ENCODE peak calls at places on chromosome 3, in six cellular contexts. One of them, this sample, is unnamed.

GRCh38 chr3:6492306-6492705 is 368.6 kb upstream of the GRM7 start:
- DNase-seq in sigmoid colon: no peak
- DNase-seq in mammary epithelial cell: no peak
- DNase-seq in GM12865: no peak
- DNase-seq in heart right ventricle: no peak
- DNase-seq in GM23338: no peak
- DNase-seq in this sample: no peak

GRCh38 chr3:117526485-117527079 is 817.0 kb downstream of the TUSC7 start:
- DNase-seq in sigmoid colon: no peak
- DNase-seq in heart right ventricle: no peak
- DNase-seq in GM12865: peak
- DNase-seq in GM23338: peak
- DNase-seq in mammary epithelial cell: peak
- DNase-seq in this sample: peak

GRCh38 chr3:51938780-51939425 is 2.8 kb downstream of the RRP9 start:
- DNase-seq in GM23338: no peak
- DNase-seq in mammary epithelial cell: no peak
- DNase-seq in sigmoid colon: peak
- DNase-seq in heart right ventricle: no peak
- DNase-seq in GM12865: no peak
- DNase-seq in this sample: no peak

GRCh38 chr3:25558106-25558505 is 106.6 kb downstream of the TOP2B start:
- DNase-seq in sigmoid colon: no peak
- DNase-seq in GM12865: no peak
- DNase-seq in heart right ventricle: no peak
- DNase-seq in GM23338: no peak
- DNase-seq in mammary epithelial cell: no peak
- DNase-seq in this sample: no peak

GRCh38 chr3:194296448-194296831 is 54.7 kb downstream of the CPN2 start:
- DNase-seq in mammary epithelial cell: peak
- DNase-seq in sigmoid colon: peak
- DNase-seq in heart right ventricle: no peak
- DNase-seq in GM12865: no peak
- DNase-seq in GM23338: peak
- DNase-seq in this sample: no peak

GRCh38 chr3:126544596-126545281 is 14.0 kb downstream of the C3orf22 start:
- DNase-seq in GM12865: no peak
- DNase-seq in mammary epithelial cell: no peak
- DNase-seq in sigmoid colon: peak
- DNase-seq in GM23338: no peak
- DNase-seq in heart right ventricle: no peak
- DNase-seq in this sample: no peak

GRCh38 chr3:109257269-109257668 is 59.0 kb downstream of the DPPA2 start:
- DNase-seq in sigmoid colon: no peak
- DNase-seq in GM23338: no peak
- DNase-seq in GM12865: no peak
- DNase-seq in heart right ventricle: no peak
- DNase-seq in mammary epithelial cell: no peak
- DNase-seq in this sample: no peak

GRCh38 chr3:114707225-114707860 is 413.5 kb downstream of the TIGIT start:
- DNase-seq in GM12865: no peak
- DNase-seq in mammary epithelial cell: peak
- DNase-seq in sigmoid colon: no peak
- DNase-seq in heart right ventricle: no peak
- DNase-seq in GM23338: no peak
- DNase-seq in this sample: no peak

DNA sequence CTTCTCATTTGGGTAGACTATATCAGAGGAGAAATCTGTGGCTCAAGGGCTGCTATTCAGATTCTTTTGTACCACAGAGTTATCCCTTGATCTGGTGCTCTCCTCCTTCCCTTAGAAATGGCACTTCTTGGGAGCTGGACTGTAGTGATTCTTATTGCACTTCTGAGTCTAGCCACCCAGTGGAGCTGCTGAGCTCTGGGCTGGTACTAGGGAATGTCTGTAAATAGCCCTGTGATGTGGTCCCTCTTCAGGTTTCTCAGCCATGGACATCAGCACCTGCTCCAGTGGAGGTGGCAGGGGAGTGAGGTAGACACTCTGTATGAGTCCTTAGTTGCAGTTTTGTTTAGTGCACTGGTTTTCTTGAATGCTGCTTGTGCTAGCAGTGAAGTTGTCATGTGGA is 1292.6 kb downstream of the SI start:
- DNase-seq in heart right ventricle: no peak
- DNase-seq in GM12865: no peak
- DNase-seq in GM23338: peak
- DNase-seq in mammary epithelial cell: no peak
- DNase-seq in sigmoid colon: no peak
- DNase-seq in this sample: no peak
- TF ChIP-seq CTCF in heart right ventricle: no peak
- TF ChIP-seq CTCF in GM12865: peak
- TF ChIP-seq CTCF in GM23338: peak
- TF ChIP-seq CTCF in mammary epithelial cell: peak
- TF ChIP-seq CTCF in sigmoid colon: no peak
- TF ChIP-seq CTCF in this sample: no peak

DNA sequence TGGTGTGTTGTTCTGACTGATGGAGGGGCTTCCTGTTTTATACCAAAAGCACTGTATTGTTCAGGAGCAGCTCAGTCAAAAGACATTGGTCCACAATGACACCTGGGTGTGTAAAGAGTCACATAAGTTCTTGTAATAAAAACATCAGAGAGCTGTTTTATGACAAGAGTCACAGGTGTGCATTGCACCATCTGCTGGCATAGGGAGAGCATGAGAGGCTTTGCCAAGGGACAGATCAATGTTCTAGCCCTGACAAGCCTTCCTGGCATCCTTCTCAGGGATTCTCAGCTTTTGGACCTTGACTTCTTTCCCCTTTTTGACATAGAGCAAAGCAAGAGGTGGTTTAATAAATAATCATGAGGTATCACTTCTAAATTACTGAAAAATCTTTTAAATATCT is 20.5 kb downstream of the ARPP21 start:
- DNase-seq in GM12865: peak
- DNase-seq in GM23338: peak
- DNase-seq in heart right ventricle: no peak
- DNase-seq in mammary epithelial cell: peak
- DNase-seq in sigmoid colon: no peak
- DNase-seq in this sample: peak
- TF ChIP-seq CTCF in GM12865: peak
- TF ChIP-seq CTCF in GM23338: peak
- TF ChIP-seq CTCF in heart right ventricle: no peak
- TF ChIP-seq CTCF in mammary epithelial cell: peak
- TF ChIP-seq CTCF in sigmoid colon: no peak
- TF ChIP-seq CTCF in this sample: no peak

GRCh38 chr3:27279153-27279552 is 90.0 kb downstream of the NEK10 start:
- DNase-seq in sigmoid colon: no peak
- DNase-seq in GM12865: no peak
- DNase-seq in heart right ventricle: no peak
- DNase-seq in GM23338: peak
- DNase-seq in mammary epithelial cell: no peak
- DNase-seq in this sample: no peak
- TF ChIP-seq CTCF in sigmoid colon: no peak
- TF ChIP-seq CTCF in GM12865: peak
- TF ChIP-seq CTCF in heart right ventricle: peak
- TF ChIP-seq CTCF in GM23338: peak
- TF ChIP-seq CTCF in mammary epithelial cell: peak
- TF ChIP-seq CTCF in this sample: no peak

GRCh38 chr3:163622384-163622783 is 1455.9 kb downstream of the SI start:
- DNase-seq in sigmoid colon: no peak
- DNase-seq in GM12865: no peak
- DNase-seq in mammary epithelial cell: no peak
- DNase-seq in GM23338: peak
- DNase-seq in heart right ventricle: no peak
- DNase-seq in this sample: no peak
- TF ChIP-seq CTCF in sigmoid colon: no peak
- TF ChIP-seq CTCF in GM12865: no peak
- TF ChIP-seq CTCF in mammary epithelial cell: no peak
- TF ChIP-seq CTCF in GM23338: peak
- TF ChIP-seq CTCF in heart right ventricle: no peak
- TF ChIP-seq CTCF in this sample: no peak

GRCh38 chr3:47441796-47442551 is 33.8 kb downstream of the SCAP start:
- DNase-seq in sigmoid colon: no peak
- DNase-seq in GM12865: no peak
- DNase-seq in GM23338: no peak
- DNase-seq in mammary epithelial cell: no peak
- DNase-seq in heart right ventricle: no peak
- DNase-seq in this sample: no peak

GRCh38 chr3:47436180-47436579 is 39.6 kb downstream of the SCAP start:
- DNase-seq in heart right ventricle: no peak
- DNase-seq in mammary epithelial cell: no peak
- DNase-seq in GM23338: no peak
- DNase-seq in GM12865: no peak
- DNase-seq in sigmoid colon: no peak
- DNase-seq in this sample: no peak

GRCh38 chr3:47443611-47443995 is 32.1 kb downstream of the SCAP start:
- DNase-seq in mammary epithelial cell: peak
- DNase-seq in GM12865: no peak
- DNase-seq in GM23338: no peak
- DNase-seq in sigmoid colon: no peak
- DNase-seq in heart right ventricle: no peak
- DNase-seq in this sample: no peak

GRCh38 chr3:47444103-47444502 is 31.6 kb downstream of the SCAP start:
- DNase-seq in GM12865: no peak
- DNase-seq in mammary epithelial cell: peak
- DNase-seq in GM23338: no peak
- DNase-seq in sigmoid colon: no peak
- DNase-seq in heart right ventricle: no peak
- DNase-seq in this sample: no peak

GRCh38 chr3:47440131-47440530 is 35.6 kb downstream of the SCAP start:
- DNase-seq in mammary epithelial cell: no peak
- DNase-seq in GM12865: no peak
- DNase-seq in GM23338: peak
- DNase-seq in sigmoid colon: no peak
- DNase-seq in heart right ventricle: no peak
- DNase-seq in this sample: no peak
- TF ChIP-seq CTCF in mammary epithelial cell: peak
- TF ChIP-seq CTCF in GM12865: no peak
- TF ChIP-seq CTCF in GM23338: peak
- TF ChIP-seq CTCF in sigmoid colon: no peak
- TF ChIP-seq CTCF in heart right ventricle: peak
- TF ChIP-seq CTCF in this sample: no peak

GRCh38 chr3:106822204-106822603 is 555.0 kb upstream of the CCDC54 start:
- DNase-seq in mammary epithelial cell: no peak
- DNase-seq in heart right ventricle: no peak
- DNase-seq in GM12865: no peak
- DNase-seq in GM23338: no peak
- DNase-seq in sigmoid colon: no peak
- DNase-seq in this sample: no peak

GRCh38 chr3:106826861-106827311 is 550.4 kb upstream of the CCDC54 start:
- DNase-seq in heart right ventricle: no peak
- DNase-seq in sigmoid colon: no peak
- DNase-seq in GM23338: no peak
- DNase-seq in GM12865: peak
- DNase-seq in mammary epithelial cell: no peak
- DNase-seq in this sample: no peak

GRCh38 chr3:106825962-106826605 is 551.2 kb upstream of the CCDC54 start:
- DNase-seq in sigmoid colon: no peak
- DNase-seq in GM23338: peak
- DNase-seq in mammary epithelial cell: peak
- DNase-seq in GM12865: no peak
- DNase-seq in heart right ventricle: no peak
- DNase-seq in this sample: no peak

GRCh38 chr3:106823706-106824105 is 553.5 kb upstream of the CCDC54 start:
- DNase-seq in heart right ventricle: no peak
- DNase-seq in mammary epithelial cell: no peak
- DNase-seq in sigmoid colon: no peak
- DNase-seq in GM12865: no peak
- DNase-seq in GM23338: no peak
- DNase-seq in this sample: no peak

DNA sequence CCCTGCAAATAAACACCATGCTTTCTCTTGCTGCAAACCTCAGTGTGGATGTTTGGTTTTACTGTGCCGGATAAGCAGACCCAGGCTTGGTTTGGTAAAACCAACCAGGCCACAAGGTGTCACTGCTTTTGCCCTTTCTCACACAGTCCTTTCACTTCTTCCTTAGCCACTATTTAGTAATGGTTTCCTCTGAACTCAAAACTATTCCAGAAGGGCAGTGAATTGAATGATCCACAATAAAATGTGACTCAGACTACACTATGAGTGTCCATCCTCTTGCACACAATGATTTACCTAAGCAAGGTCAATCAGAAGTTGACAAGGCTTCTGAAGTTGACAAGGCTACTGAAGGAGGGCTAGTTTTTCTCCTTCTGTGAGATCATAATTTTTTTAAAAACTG is 552.4 kb upstream of the CCDC54 start:
- DNase-seq in heart right ventricle: no peak
- DNase-seq in mammary epithelial cell: peak
- DNase-seq in GM23338: peak
- DNase-seq in GM12865: peak
- DNase-seq in sigmoid colon: no peak
- DNase-seq in this sample: peak
- TF ChIP-seq CTCF in heart right ventricle: peak
- TF ChIP-seq CTCF in mammary epithelial cell: peak
- TF ChIP-seq CTCF in GM23338: peak
- TF ChIP-seq CTCF in GM12865: peak
- TF ChIP-seq CTCF in sigmoid colon: peak
- TF ChIP-seq CTCF in this sample: peak

DNA sequence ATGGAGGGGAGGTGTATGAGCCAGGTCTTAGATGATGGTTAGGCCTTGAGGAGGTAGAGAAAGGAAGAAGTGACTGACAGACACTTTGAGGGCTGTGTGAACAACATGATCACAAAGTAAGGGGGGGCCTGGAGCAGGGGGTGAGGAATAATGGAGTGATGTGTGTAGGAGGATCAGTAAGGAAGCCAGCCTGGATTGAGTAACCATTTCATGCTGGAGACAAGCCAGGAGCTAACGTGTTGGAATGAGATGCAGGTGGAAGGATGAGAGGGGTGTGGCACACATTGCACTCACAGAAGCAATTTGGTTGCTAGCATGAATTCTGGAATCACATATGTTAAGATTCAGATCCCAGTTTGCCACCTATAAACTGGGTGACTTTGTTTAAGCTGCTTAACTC is 65.5 kb downstream of the BBX start:
- DNase-seq in sigmoid colon: no peak
- DNase-seq in GM23338: no peak
- DNase-seq in mammary epithelial cell: peak
- DNase-seq in heart right ventricle: no peak
- DNase-seq in GM12865: no peak
- DNase-seq in this sample: no peak
- TF ChIP-seq CTCF in sigmoid colon: no peak
- TF ChIP-seq CTCF in GM23338: no peak
- TF ChIP-seq CTCF in mammary epithelial cell: no peak
- TF ChIP-seq CTCF in heart right ventricle: no peak
- TF ChIP-seq CTCF in GM12865: no peak
- TF ChIP-seq CTCF in this sample: no peak

This sample was measured in activated CD8-positive, alpha-beta T cell treated with anti-CD3 and anti-CD28 coated beads for 36 hours.